ENCODE peak calls at places on chromosomes 4 and X, in seven cellular contexts. A, W, R, V, J, Q and T are unnamed samples.

GRCh38 chrX:2693123-2693438 is 2.0 kb downstream of the CD99 start:
- DNase-seq in A (no peak), W (no peak), R (no peak), V (no peak), J (no peak), Q (no peak), T (no peak)

GRCh38 chr4:122577808-122578781 is 42.8 kb downstream of the IL21 start:
- DNase-seq in A (no peak), W (no peak), R (no peak), V (peak; percentile 37), J (no peak), Q (peak; percentile 40), T (no peak)

GRCh38 chr4:173013232-173013932 is 155.2 kb upstream of the GALNT7 start:
- DNase-seq in A (peak; percentile 52), W (no peak), R (no peak), V (peak; percentile 49), J (no peak), Q (peak; percentile 68), T (no peak)

GRCh38 chr4:147948336-147948735 is 216.4 kb downstream of the ARHGAP10 start:
- DNase-seq in A (no peak), W (no peak), R (no peak), V (no peak), J (no peak), Q (peak; percentile 77), T (no peak)

GRCh38 chr4:7742807-7743158 is 196.9 kb downstream of the AFAP1 start:
- DNase-seq in A (no peak), W (no peak), R (no peak), V (no peak), J (no peak), Q (no peak), T (no peak)

GRCh38 chr4:142801966-142802365 is 44.1 kb downstream of the INPP4B start:
- DNase-seq in A (no peak), W (no peak), R (no peak), V (no peak), J (no peak), Q (no peak), T (no peak)

GRCh38 chr4:5708171-5708828 is at the start of gene EVC2:
- DNase-seq in A (peak; percentile 82), W (no peak), R (no peak), V (peak; percentile 60), J (peak; percentile 66), Q (peak; percentile 47), T (peak; percentile 39)

GRCh38 chr4:56424697-56425514 is 10.5 kb downstream of the PPAT start:
- DNase-seq in A (peak; percentile 38), W (no peak), R (no peak), V (peak; percentile 32), J (no peak), Q (peak; percentile 61), T (no peak)

GRCh38 chr4:85774000-85774399 is 299.1 kb downstream of the ARHGAP24 start:
- DNase-seq in A (no peak), W (no peak), R (no peak), V (no peak), J (no peak), Q (no peak), T (no peak)

DNA sequence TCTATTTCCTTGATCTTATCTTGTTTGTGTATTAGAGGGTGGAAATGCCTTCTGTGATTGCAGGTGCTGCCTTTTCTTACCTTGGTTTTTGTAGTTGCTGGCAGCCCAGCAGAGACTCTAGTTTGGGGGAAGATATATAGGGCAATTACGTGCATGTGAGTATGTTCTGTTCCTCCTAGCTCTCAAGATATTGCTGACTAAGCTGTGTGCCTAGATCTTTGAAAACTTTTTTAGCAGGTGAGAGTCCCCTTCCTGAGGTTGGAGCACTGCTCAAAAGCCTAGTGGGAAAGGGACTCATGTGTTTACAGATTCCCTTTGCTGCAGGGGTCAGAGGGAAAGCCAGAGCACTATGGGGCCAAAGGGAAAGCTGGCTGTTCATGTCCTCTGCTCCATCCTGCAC is 136.1 kb downstream of the VSIG4 start:
- DNase-seq in A (no peak), W (no peak), R (no peak), V (no peak), J (no peak), Q (no peak), T (no peak)
- H3K9me3 ChIP-seq in A (no peaks in the 10 kb centered on the region), W (no peaks in the 10 kb centered on the region), R (no peaks in the 10 kb centered on the region), V (no peaks in the 10 kb centered on the region), J (no peaks in the 10 kb centered on the region), Q (no peaks in the 10 kb centered on the region), T (no peaks in the 10 kb centered on the region)

GRCh38 chr4:149269835-149270234 is 545.8 kb downstream of the IQCM start:
- DNase-seq in A (no peak), W (no peak), R (no peak), V (no peak), J (no peak), Q (no peak), T (no peak)

GRCh38 chr4:149265645-149266044 is 550.0 kb downstream of the IQCM start:
- DNase-seq in A (no peak), W (no peak), R (no peak), V (no peak), J (no peak), Q (no peak), T (no peak)

DNA sequence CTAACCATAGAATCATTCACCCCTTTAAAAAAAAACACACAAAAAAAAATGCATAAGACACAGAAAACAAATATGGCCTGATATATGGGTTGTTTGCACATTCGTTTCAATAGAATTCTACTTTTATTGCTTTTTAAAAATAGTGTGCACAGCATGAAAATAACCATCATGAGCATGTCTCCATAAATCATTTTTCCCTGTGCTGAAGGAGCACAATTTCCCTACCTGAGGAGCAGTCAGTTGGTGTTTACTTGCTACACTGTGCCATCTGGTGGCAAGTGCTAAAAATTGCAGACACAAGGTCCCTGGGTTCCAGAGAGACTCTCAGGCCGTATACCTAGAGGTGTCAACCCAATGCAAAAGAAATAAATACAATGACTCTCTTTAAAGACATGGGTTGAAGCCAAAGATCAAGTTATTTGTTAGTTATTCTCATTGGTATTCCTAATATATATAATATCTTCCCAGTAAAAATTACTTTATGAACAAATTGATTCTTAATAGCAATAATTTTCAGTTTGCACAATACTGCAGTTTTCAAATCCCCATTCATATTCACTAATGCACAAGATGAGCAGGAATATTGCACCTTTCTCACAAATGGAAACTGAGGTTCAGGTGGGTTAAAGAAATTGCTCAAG is 551.4 kb downstream of the IQCM start:
- DNase-seq in A (no peak), W (peak; percentile 45), R (peak; percentile 22), V (peak; percentile 25), J (no peak), Q (peak; percentile 55), T (peak; percentile 39)
- H3K9me3 ChIP-seq in A (no peaks in the 10 kb centered on the region), W (no peaks in the 10 kb centered on the region), R (no peaks in the 10 kb centered on the region), V (no peaks in the 10 kb centered on the region), J (peaks cover 8% of the 10 kb centered on the region), Q (no peaks in the 10 kb centered on the region), T (no peaks in the 10 kb centered on the region)

GRCh38 chr4:71550220-71551190 is 211.7 kb downstream of the SLC4A4 start:
- DNase-seq in A (no peak), W (peak; percentile 37), R (no peak), V (no peak), J (no peak), Q (no peak), T (peak; percentile 72)
- H3K9me3 ChIP-seq in A (no peaks in the 10 kb centered on the region), W (no peaks in the 10 kb centered on the region), R (no peaks in the 10 kb centered on the region), V (no peaks in the 10 kb centered on the region), J (no peaks in the 10 kb centered on the region), Q (no peaks in the 10 kb centered on the region), T (no peaks in the 10 kb centered on the region)

DNA sequence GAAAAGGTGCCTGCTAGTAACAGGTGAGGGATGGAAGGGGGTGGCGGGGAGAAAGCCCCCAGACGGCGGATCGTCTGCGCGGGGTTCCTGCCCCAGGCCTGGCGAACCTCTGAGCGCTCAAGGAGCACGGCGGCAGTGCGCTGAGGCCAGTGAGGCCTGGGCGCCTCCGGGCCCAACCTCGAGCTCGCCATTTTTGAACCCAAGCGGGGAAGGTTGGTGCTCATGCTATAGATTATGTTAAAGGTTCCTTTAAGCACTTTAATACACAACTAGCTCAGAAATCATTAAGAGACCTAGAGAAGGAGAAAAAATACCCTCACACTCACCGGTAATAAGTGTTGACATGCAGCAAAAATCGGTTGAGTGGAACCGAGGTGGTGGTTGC is 7.9 kb downstream of the PITX2 start:
- DNase-seq in A (no peak), W (no peak), R (no peak), V (no peak), J (no peak), Q (no peak), T (no peak)
- H3K9me3 ChIP-seq in A (no peaks in the 10 kb centered on the region), W (peaks cover 21% of the 10 kb centered on the region), R (no peaks in the 10 kb centered on the region), V (peaks cover 9% of the 10 kb centered on the region), J (no peaks in the 10 kb centered on the region), Q (no peaks in the 10 kb centered on the region), T (peaks cover 15% of the 10 kb centered on the region)